ENCODE peak calls at places on chromosomes 3 and 15, in five cellular contexts. B is GM12891; C is H9; W is activated CD8-positive, alpha-beta T cell treated with anti-CD3 and anti-CD28 coated beads for 36 hours; T is stimulated activated CD4-positive, alpha-beta T cell treated with anti-CD3 and anti-CD28 coated beads, Interleukin-12 subunit alpha, Interleukin-12 subunit beta, amount 100 ng/mL, for 24 hours. R is an unnamed sample.

GRCh38 chr3:120102674-120103073 is 8.4 kb upstream of the GSK3B start:
- DNase-seq in C (no peak), T (no peak), W (no peak), B (no peak), R (no peak)

GRCh38 chr3:312170-312569 is 115.6 kb downstream of the CHL1 start:
- DNase-seq in W (no peak), C (no peak), T (no peak), B (no peak), R (no peak)

GRCh38 chr3:39279745-39280517 is at the start of gene CX3CR1:
- DNase-seq in C (no peak), B (no peak), T (no peak), W (no peak), R (peak; percentile 36)

GRCh38 chr15:81411056-81411455 is 37.0 kb upstream of the TMC3 start:
- DNase-seq in T (no peak), W (no peak), C (peak; percentile 49), B (no peak), R (peak; percentile 77)

GRCh38 chr3:149571381-149571780 is 86.4 kb downstream of the WWTR1 start:
- DNase-seq in B (no peak), W (no peak), T (no peak), C (no peak), R (no peak)

GRCh38 chr3:183427206-183428139 is 946 bp downstream of the MCF2L2 start:
- DNase-seq in C (peak; percentile 36), W (no peak), B (no peak), T (no peak), R (peak; percentile 72)

GRCh38 chr3:72582211-72582878 is 265.9 kb downstream of the SHQ1 start:
- DNase-seq in T (no peak), C (no peak), W (no peak), B (peak; percentile 46), R (no peak)

GRCh38 chr3:56976666-56977560 is 83.6 kb upstream of the SPATA12 start:
- DNase-seq in B (no peak), T (no peak), C (no peak), W (no peak), R (no peak)

GRCh38 chr3:56596441-56596840 is 39.5 kb downstream of the CCDC66 start:
- DNase-seq in C (no peak), T (no peak), B (no peak), W (no peak), R (no peak)

GRCh38 chr3:127168271-127168670 is 24.7 kb upstream of the PRR23E start:
- DNase-seq in B (no peak), W (no peak), T (no peak), C (no peak), R (peak; percentile 22)

GRCh38 chr15:41695750-41696436 is 35.7 kb downstream of the MGA start:
- DNase-seq in T (peak; percentile 4), B (peak; percentile 47), W (peak; percentile 75), C (no peak), R (peak; percentile 47)

GRCh38 chr15:66851226-66852063 is 149.4 kb downstream of the SMAD6 start:
- DNase-seq in W (peak; percentile 85), C (peak; percentile 86), T (peak; percentile 75), B (peak; percentile 98), R (peak; percentile 94)

GRCh38 chr3:25474000-25474399 is 45.9 kb downstream of the RARB start:
- DNase-seq in B (no peak), T (no peak), C (no peak), W (no peak), R (no peak)

GRCh38 chr3:48086736-48087470 is 70.7 kb upstream of the MAP4 start:
- DNase-seq in W (no peak), C (no peak), B (no peak), T (no peak), R (no peak)

GRCh38 chr15:61228025-61228901 is 839 bp downstream of the RORA start:
- DNase-seq in W (no peak), B (no peak), T (no peak), C (peak; percentile 39), R (peak; percentile 77)

GRCh38 chr15:50808728-50809127 is 43.2 kb upstream of the SPPL2A start:
- DNase-seq in B (no peak), T (no peak), W (no peak), C (no peak), R (no peak)

GRCh38 chr15:58873267-58873666 is 60.2 kb downstream of the SLTM start:
- DNase-seq in T (no peak), W (no peak), B (no peak), C (no peak), R (no peak)

GRCh38 chr3:23117856-23118255 is 85.3 kb upstream of the UBE2E2 start:
- DNase-seq in C (no peak), T (no peak), W (no peak), B (no peak), R (no peak)

GRCh38 chr15:72487070-72487797 is 13.1 kb downstream of the ARIH1 start:
- DNase-seq in C (no peak), T (no peak), W (no peak), B (no peak), R (no peak)

GRCh38 chr3:65984975-65985374 is 53.7 kb downstream of the MAGI1 start:
- DNase-seq in B (no peak), W (no peak), T (no peak), C (no peak), R (no peak)

GRCh38 chr15:35603298-35603697 is 57.3 kb upstream of the DPH6 start:
- DNase-seq in W (no peak), C (no peak), B (no peak), T (no peak), R (no peak)

GRCh38 chr3:58404396-58404795 is 29.2 kb downstream of the PDHB start:
- DNase-seq in T (no peak), B (no peak), C (no peak), W (no peak), R (no peak)

GRCh38 chr15:65421360-65422215 is 1.2 kb downstream of the IGDCC4 start:
- DNase-seq in T (no peak), W (peak; percentile 45), C (peak; percentile 97), B (peak; percentile 63), R (peak; percentile 98)

GRCh38 chr15:31292391-31293020 is 34.1 kb upstream of the KLF13 start:
- DNase-seq in T (no peak), B (no peak), C (no peak), W (no peak), R (peak; percentile 25)

GRCh38 chr3:195899701-195900425 is 8.5 kb downstream of the TNK2 start:
- DNase-seq in B (no peak), T (no peak), C (no peak), W (no peak), R (no peak)

GRCh38 chr15:74128785-74129350 is 1.5 kb upstream of the ISLR2 start:
- DNase-seq in W (no peak), C (no peak), T (no peak), B (no peak), R (peak; percentile 72)

GRCh38 chr3:47016934-47017435 is 37.5 kb downstream of the NBEAL2 start:
- DNase-seq in B (peak; percentile 32), W (peak; percentile 81), C (no peak), T (no peak), R (no peak)

GRCh38 chr3:98817546-98817945 is 54.4 kb downstream of the ST3GAL6 start:
- DNase-seq in B (peak; percentile 9), T (no peak), W (no peak), C (no peak), R (no peak)

GRCh38 chr3:12759693-12760565 is 870 bp upstream of the TMEM40 start:
- DNase-seq in B (no peak), T (no peak), W (no peak), C (no peak), R (no peak)

GRCh38 chr3:13207975-13208705 is 134.9 kb upstream of the IQSEC1 start:
- DNase-seq in C (no peak), T (no peak), B (no peak), W (no peak), R (no peak)

R was measured in endodermal cell.